ENCODE peak calls at places on chromosomes 16 and 17, in six cellular contexts. H is nephron progenitor cell, O is astrocyte of the cerebellum, G is 8988T, V is LoVo, E is HEK293T. S is an unnamed sample.

GRCh38 chr16:85462405-85463227 is 150.5 kb upstream of the GSE1 start:
- DNase-seq in H (peak), O (no peak), G (no peak), V (no peak), E (peak), S (no peak)

GRCh38 chr16:64253525-64253924 is 868.3 kb downstream of the CDH11 start:
- DNase-seq in H (no peak), O (no peak), G (no peak), V (no peak), E (no peak), S (no peak)

GRCh38 chr16:89376812-89377445 is 113.4 kb downstream of the ANKRD11 start:
- DNase-seq in H (no peak), O (no peak), G (no peak), V (no peak), E (no peak), S (no peak)

GRCh38 chr16:29664133-29664912 is 1.3 kb downstream of the SPN start:
- DNase-seq in H (no peak), O (no peak), G (no peak), V (no peak), E (no peak), S (no peak)

GRCh38 chr17:57625957-57626356 is 119.1 kb downstream of the CCDC182 start:
- DNase-seq in H (no peak), O (no peak), G (no peak), V (no peak), E (no peak), S (no peak)

GRCh38 chr17:31488264-31488981 is 96.9 kb downstream of the RAB11FIP4 start:
- DNase-seq in H (peak), O (no peak), G (no peak), V (peak), E (no peak), S (no peak)

GRCh38 chr17:76816590-76817135 is 51.5 kb upstream of the MGAT5B start:
- DNase-seq in H (peak), O (peak), G (peak), V (peak), E (peak), S (peak)

GRCh38 chr17:79186406-79186805 is 111.8 kb downstream of the ENGASE start:
- DNase-seq in H (no peak), O (no peak), G (no peak), V (no peak), E (no peak), S (no peak)

GRCh38 chr17:44218344-44219125 is 940 bp downstream of the UBTF start:
- DNase-seq in H (peak), O (peak), G (peak), V (peak), E (peak), S (peak)

GRCh38 chr17:82065193-82065637 is 389 bp downstream of the DUS1L start:
- DNase-seq in H (peak), O (no peak), G (no peak), V (no peak), E (no peak), S (peak)

GRCh38 chr17:82388922-82389283 is 17.3 kb downstream of the UTS2R start:
- DNase-seq in H (no peak), O (no peak), G (no peak), V (no peak), E (no peak), S (no peak)

GRCh38 chr17:78355045-78355641 is 4.7 kb downstream of the SOCS3 start:
- DNase-seq in H (no peak), O (no peak), G (no peak), V (no peak), E (no peak), S (no peak)

GRCh38 chr16:67345401-67345800 is 18.8 kb downstream of the LRRC36 start:
- DNase-seq in H (no peak), O (no peak), G (no peak), V (no peak), E (no peak), S (no peak)

GRCh38 chr17:65754081-65754480 is 192.6 kb upstream of the AXIN2 start:
- DNase-seq in H (no peak), O (no peak), G (no peak), V (no peak), E (no peak), S (no peak)

GRCh38 chr16:65815707-65816106 is 550.8 kb upstream of the CDH5 start:
- DNase-seq in H (no peak), O (no peak), G (no peak), V (no peak), E (no peak), S (no peak)

GRCh38 chr17:20010099-20010863 is 1.1 kb downstream of the SPECC1 start:
- DNase-seq in H (no peak), O (peak), G (no peak), V (peak), E (peak), S (peak)

GRCh38 chr17:74220966-74221814 is 7.8 kb downstream of the TTYH2 start:
- DNase-seq in H (no peak), O (no peak), G (no peak), V (no peak), E (no peak), S (no peak)

GRCh38 chr17:65670667-65671371 is 109.4 kb upstream of the AXIN2 start:
- DNase-seq in H (no peak), O (no peak), G (no peak), V (no peak), E (no peak), S (no peak)

GRCh38 chr17:38870259-38871165 is 654 bp downstream of the LASP1 start:
- DNase-seq in H (peak), O (no peak), G (no peak), V (peak), E (no peak), S (peak)

GRCh38 chr16:25045696-25046381 is 30.7 kb upstream of the ARHGAP17 start:
- DNase-seq in H (no peak), O (no peak), G (no peak), V (peak), E (no peak), S (no peak)

GRCh38 chr17:41917192-41917591 is 1.6 kb downstream of the ACLY start:
- DNase-seq in H (no peak), O (peak), G (no peak), V (no peak), E (no peak), S (peak)

GRCh38 chr16:84832488-84833141 is 12.8 kb downstream of the CRISPLD2 start:
- DNase-seq in H (no peak), O (peak), G (no peak), V (no peak), E (no peak), S (peak)

GRCh38 chr16:30482366-30482765 is 9.8 kb downstream of the ITGAL start:
- DNase-seq in H (no peak), O (no peak), G (no peak), V (no peak), E (no peak), S (no peak)

GRCh38 chr17:21241564-21241963 is 11.6 kb downstream of the NATD1 start:
- DNase-seq in H (no peak), O (no peak), G (no peak), V (no peak), E (no peak), S (no peak)

GRCh38 chr17:2244545-2245525 is 58.8 kb downstream of the SMG6 start:
- DNase-seq in H (peak), O (peak), G (peak), V (peak), E (peak), S (peak)

GRCh38 chr17:17313350-17313991 is 10.3 kb downstream of the NT5M start:
- DNase-seq in H (peak), O (no peak), G (peak), V (no peak), E (no peak), S (peak)

GRCh38 chr16:595094-595528 is 5.2 kb downstream of the RAB40C start:
- DNase-seq in H (no peak), O (no peak), G (no peak), V (no peak), E (no peak), S (no peak)

GRCh38 chr16:3983081-3983520 is 102.6 kb upstream of the CREBBP start:
- DNase-seq in H (peak), O (peak), G (peak), V (no peak), E (peak), S (peak)

GRCh38 chr16:53007095-53007494 is 45.6 kb downstream of the CHD9NB start:
- DNase-seq in H (no peak), O (no peak), G (no peak), V (no peak), E (no peak), S (no peak)

GRCh38 chr17:19659366-19660177 is 11.0 kb downstream of the ALDH3A2 start:
- DNase-seq in H (no peak), O (no peak), G (no peak), V (no peak), E (no peak), S (no peak)

GRCh38 chr17:8140058-8140412 is 12.2 kb downstream of the PER1 start:
- DNase-seq in H (no peak), O (no peak), G (no peak), V (no peak), E (no peak), S (no peak)

GRCh38 chr17:60888812-60889709 is 211.4 kb downstream of the BCAS3 start:
- DNase-seq in H (no peak), O (no peak), G (no peak), V (no peak), E (no peak), S (no peak)

GRCh38 chr17:21282231-21282630 is 2.3 kb upstream of the MAP2K3 start:
- DNase-seq in H (no peak), O (peak), G (peak), V (peak), E (no peak), S (peak)

GRCh38 chr16:85615852-85616607 is 2.9 kb downstream of the GSE1 start:
- DNase-seq in H (peak), O (peak), G (peak), V (no peak), E (peak), S (peak)

GRCh38 chr16:4904942-4905615 is 31.9 kb downstream of the PPL start:
- DNase-seq in H (no peak), O (no peak), G (no peak), V (no peak), E (no peak), S (no peak)

GRCh38 chr16:3945751-3946603 is 65.5 kb upstream of the CREBBP start:
- DNase-seq in H (no peak), O (peak), G (no peak), V (peak), E (no peak), S (peak)

GRCh38 chr17:72446525-72447250 is 325.9 kb downstream of the SOX9 start:
- DNase-seq in H (no peak), O (no peak), G (no peak), V (peak), E (no peak), S (no peak)

GRCh38 chr16:74438492-74438979 is 17.3 kb upstream of the CLEC18B start:
- DNase-seq in H (no peak), O (no peak), G (no peak), V (no peak), E (no peak), S (no peak)

S was measured in ACHN.